ENCODE peak calls at places on chromosomes 6 and 20, in six cellular contexts. K, O, H, I, J and W are unnamed samples.

GRCh38 chr6:18090349-18090786 is 32.1 kb downstream of the NHLRC1 start:
- DNase-seq in K (no peak), O (no peak), H (no peak), I (no peak), J (no peak), W (no peak)

GRCh38 chr6:77038801-77039200 is 424.5 kb downstream of the HTR1B start:
- DNase-seq in K (no peak), O (no peak), H (no peak), I (no peak), J (no peak), W (no peak)

GRCh38 chr6:162085561-162085960 is 642.0 kb downstream of the PRKN start:
- DNase-seq in K (no peak), O (no peak), H (no peak), I (no peak), J (no peak), W (no peak)

GRCh38 chr20:53763707-53764415 is 170.2 kb upstream of the ZNF217 start:
- DNase-seq in K (no peak), O (no peak), H (peak; percentile 74), I (no peak), J (no peak), W (no peak)

GRCh38 chr6:25026723-25027122 is 91.0 kb upstream of the RIPOR2 start:
- DNase-seq in K (no peak), O (no peak), H (no peak), I (peak; percentile 38), J (no peak), W (no peak)

GRCh38 chr20:5153612-5154542 is 27.1 kb downstream of the CDS2 start:
- DNase-seq in K (no peak), O (peak; percentile 75), H (no peak), I (no peak), J (no peak), W (no peak)

GRCh38 chr6:84258866-84259265 is 31.4 kb upstream of the CEP162 start:
- DNase-seq in K (no peak), O (no peak), H (no peak), I (no peak), J (no peak), W (no peak)

GRCh38 chr20:2752631-2753455 is 47.6 kb downstream of the CPXM1 start:
- DNase-seq in K (peak; percentile 25), O (peak; percentile 44), H (no peak), I (no peak), J (peak; percentile 70), W (no peak)

GRCh38 chr20:11549172-11550117 is 368.2 kb upstream of the BTBD3 start:
- DNase-seq in K (no peak), O (no peak), H (peak; percentile 52), I (no peak), J (no peak), W (no peak)

GRCh38 chr6:56730663-56731529 is 88.2 kb upstream of the DST start:
- DNase-seq in K (no peak), O (peak; percentile 68), H (no peak), I (no peak), J (no peak), W (no peak)

GRCh38 chr6:125270380-125270779 is 31.4 kb downstream of the HDDC2 start:
- DNase-seq in K (no peak), O (no peak), H (no peak), I (no peak), J (no peak), W (no peak)

GRCh38 chr6:161869491-161869890 is 595.6 kb upstream of the AGPAT4 start:
- DNase-seq in K (no peak), O (no peak), H (no peak), I (no peak), J (no peak), W (no peak)

GRCh38 chr6:165695736-165696515 is 32.9 kb upstream of the PDE10A start:
- DNase-seq in K (no peak), O (no peak), H (no peak), I (no peak), J (no peak), W (no peak)

GRCh38 chr6:126661646-126662045 is 321.7 kb downstream of the CENPW start:
- DNase-seq in K (no peak), O (no peak), H (no peak), I (no peak), J (no peak), W (no peak)

GRCh38 chr6:148851683-148852556 is 105.1 kb downstream of the UST start:
- DNase-seq in K (no peak), O (no peak), H (peak; percentile 72), I (no peak), J (no peak), W (no peak)

GRCh38 chr20:56163806-56164205 is 84.7 kb upstream of the MC3R start:
- DNase-seq in K (no peak), O (no peak), H (no peak), I (peak; percentile 48), J (no peak), W (no peak)

GRCh38 chr6:47116086-47116485 is 74.0 kb upstream of the ADGRF1 start:
- DNase-seq in K (no peak), O (no peak), H (no peak), I (no peak), J (no peak), W (no peak)

GRCh38 chr6:40898073-40898472 is 140.9 kb downstream of the UNC5CL start:
- DNase-seq in K (no peak), O (no peak), H (no peak), I (no peak), J (no peak), W (no peak)

GRCh38 chr6:35919827-35920751 is 809 bp downstream of the SRPK1 start:
- DNase-seq in K (peak; percentile 23), O (peak; percentile 61), H (peak; percentile 41), I (peak; percentile 51), J (peak; percentile 74), W (peak; percentile 21)

GRCh38 chr6:28710466-28711191 is 184.9 kb downstream of the GPX5 start:
- DNase-seq in K (no peak), O (no peak), H (no peak), I (peak; percentile 5), J (no peak), W (no peak)

GRCh38 chr6:135022050-135022697 is 32.4 kb downstream of the HBS1L start:
- DNase-seq in K (no peak), O (no peak), H (no peak), I (no peak), J (no peak), W (no peak)

GRCh38 chr20:41038878-41039404 is 10.3 kb downstream of the TOP1 start:
- DNase-seq in K (no peak), O (no peak), H (no peak), I (no peak), J (no peak), W (no peak)
- H3K27ac ChIP-seq in K (no peak overlapping the region), O (peak overlapping the region; percentile 33), H (no peak overlapping the region), I (no peak overlapping the region), J (no peak overlapping the region), W (no peak overlapping the region)

GRCh38 chr6:82204010-82204409 is 43.5 kb downstream of the IBTK start:
- DNase-seq in K (no peak), O (no peak), H (no peak), I (no peak), J (peak; percentile 1), W (no peak)

GRCh38 chr6:82211326-82211725 is 36.2 kb downstream of the IBTK start:
- DNase-seq in K (no peak), O (no peak), H (no peak), I (no peak), J (no peak), W (no peak)

GRCh38 chr6:82208914-82209313 is 38.6 kb downstream of the IBTK start:
- DNase-seq in K (no peak), O (no peak), H (no peak), I (no peak), J (no peak), W (no peak)

DNA sequence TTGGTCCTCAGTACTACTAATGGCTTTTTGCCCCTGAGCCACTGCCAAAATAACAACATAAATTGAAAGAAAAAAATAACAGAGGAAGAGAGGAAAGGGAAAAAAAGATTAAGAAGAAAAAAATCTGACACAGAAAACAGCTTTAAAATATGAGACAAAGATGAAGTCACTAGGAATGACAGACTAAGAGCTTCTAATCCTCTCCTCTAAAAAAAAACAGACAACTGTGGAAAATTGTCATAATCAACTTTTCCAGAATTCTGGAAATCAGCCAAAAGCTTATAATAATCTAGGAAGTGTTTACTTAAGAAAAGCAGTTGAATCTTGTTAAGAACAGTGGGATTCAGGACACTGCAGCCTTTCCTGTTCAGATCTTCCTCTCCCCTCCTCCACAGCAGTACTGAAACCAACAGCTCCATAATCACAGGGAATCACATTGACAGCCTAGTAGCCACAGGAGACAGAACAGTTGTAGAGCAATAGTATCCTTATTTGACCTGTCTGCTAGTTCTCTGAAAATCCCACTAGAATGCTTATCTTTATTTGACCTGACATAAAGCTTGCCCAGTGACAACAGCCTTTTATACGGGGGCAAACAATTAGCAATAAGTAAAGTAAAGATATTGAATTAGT is 41.6 kb downstream of the IBTK start:
- DNase-seq in K (no peak), O (no peak), H (no peak), I (no peak), J (peak; percentile 37), W (no peak)
- H3K27ac ChIP-seq in K (no peak overlapping the region), O (no peak overlapping the region), H (no peak overlapping the region), I (no peak overlapping the region), J (peak overlapping the region; percentile 60), W (no peak overlapping the region)

DNA sequence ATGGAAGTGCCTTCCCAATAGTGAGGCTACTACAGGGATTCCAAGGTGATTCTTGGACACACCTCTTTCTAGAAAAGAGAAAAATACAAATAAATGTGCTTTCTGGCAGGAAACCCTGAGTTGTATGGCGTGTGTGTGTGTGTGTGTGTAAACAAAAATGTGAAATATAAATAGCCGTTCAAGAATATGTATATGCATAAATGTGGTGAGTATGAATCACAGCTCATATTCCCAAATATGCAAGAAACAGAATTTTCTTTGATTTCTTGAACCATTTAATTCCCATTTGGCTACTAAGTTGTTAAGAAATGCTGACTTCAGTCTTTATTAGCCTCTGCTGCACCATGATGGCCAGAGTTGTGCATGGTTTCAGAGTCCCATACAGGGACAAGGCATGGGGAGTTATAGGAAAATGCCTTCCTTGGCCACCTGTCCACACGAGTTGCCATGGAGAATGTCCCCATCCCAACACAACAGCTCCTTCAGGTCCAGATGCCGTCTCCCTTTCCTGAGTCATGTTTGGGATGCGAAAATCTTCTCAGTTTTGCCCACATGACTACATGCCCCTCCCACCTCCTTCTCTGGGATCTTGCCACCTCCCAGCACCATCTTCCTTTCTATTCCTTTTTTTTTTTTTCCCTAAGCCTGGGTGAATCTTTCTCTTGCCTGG is 312.4 kb upstream of the ECI2 start:
- DNase-seq in K (no peak), O (no peak), H (no peak), I (no peak), J (no peak), W (no peak)
- H3K27ac ChIP-seq in K (no peak overlapping the region), O (no peak overlapping the region), H (no peak overlapping the region), I (no peak overlapping the region), J (no peak overlapping the region), W (no peak overlapping the region)

DNA sequence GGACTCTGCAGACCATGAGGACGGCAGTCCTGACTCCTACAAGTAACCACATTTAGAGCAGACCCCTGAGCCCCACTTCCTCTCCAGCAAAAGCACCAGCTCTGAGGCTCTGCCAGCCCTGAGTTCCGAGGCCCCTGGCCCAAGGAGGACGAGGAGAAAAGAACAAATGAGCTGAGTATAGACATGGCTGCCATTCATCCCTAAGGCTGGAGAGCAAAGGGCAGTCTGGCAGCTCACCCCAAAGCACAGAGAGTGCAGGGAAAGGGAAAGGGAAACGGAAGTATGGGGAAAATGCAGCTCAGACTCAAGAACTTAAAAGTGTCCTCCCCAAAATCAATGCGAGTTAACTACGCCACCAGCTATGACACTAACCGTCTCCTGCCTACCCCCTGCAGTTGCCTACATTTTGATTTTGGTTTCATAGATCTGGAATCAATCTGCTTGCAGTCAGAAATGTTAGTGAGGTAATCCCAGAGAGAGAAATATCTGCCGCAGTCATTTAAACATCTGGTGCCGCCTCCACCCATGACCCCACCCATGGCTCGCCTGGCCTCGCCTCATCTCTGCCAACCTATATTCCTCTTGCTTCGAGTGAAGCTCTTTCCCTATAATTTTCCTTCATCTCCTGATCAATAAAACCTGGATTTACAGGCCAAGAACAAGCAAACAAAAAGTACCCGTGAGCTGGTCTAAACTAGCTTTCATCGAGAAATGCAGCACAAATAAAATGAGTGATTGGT is 49.6 kb upstream of the AFDN start:
- DNase-seq in K (no peak), O (no peak), H (no peak), I (no peak), J (no peak), W (no peak)
- H3K27ac ChIP-seq in K (no peak overlapping the region), O (no peak overlapping the region), H (no peak overlapping the region), I (no peak overlapping the region), J (no peak overlapping the region), W (no peak overlapping the region)